ENCODE peak calls at places on chromosomes 6 and 20, in eight cellular contexts. One of them, this sample, is unnamed.

GRCh38 chr6:36099872-36100483 is 30.3 kb upstream of the MAPK13 start:
- DNase-seq in Peyer's patch: no peak
- DNase-seq in body of pancreas: no peak
- DNase-seq in IMR-90: no peak
- DNase-seq in heart left ventricle: no peak
- DNase-seq in right lobe of liver: no peak
- DNase-seq in ovary: no peak
- DNase-seq in breast epithelium: no peak
- DNase-seq in this sample: no peak

GRCh38 chr6:168703970-168704369 is 263.0 kb downstream of the SMOC2 start:
- DNase-seq in Peyer's patch: no peak
- DNase-seq in body of pancreas: no peak
- DNase-seq in IMR-90: no peak
- DNase-seq in heart left ventricle: no peak
- DNase-seq in right lobe of liver: no peak
- DNase-seq in ovary: peak
- DNase-seq in breast epithelium: no peak
- DNase-seq in this sample: no peak

GRCh38 chr6:143536461-143536865 is 24.9 kb upstream of the FUCA2 start:
- DNase-seq in Peyer's patch: peak
- DNase-seq in body of pancreas: peak
- DNase-seq in IMR-90: peak
- DNase-seq in heart left ventricle: peak
- DNase-seq in right lobe of liver: peak
- DNase-seq in ovary: peak
- DNase-seq in breast epithelium: no peak
- DNase-seq in this sample: peak

GRCh38 chr6:14655201-14655988 is 537.8 kb downstream of the CD83 start:
- DNase-seq in Peyer's patch: no peak
- DNase-seq in body of pancreas: no peak
- DNase-seq in IMR-90: no peak
- DNase-seq in heart left ventricle: no peak
- DNase-seq in right lobe of liver: no peak
- DNase-seq in ovary: no peak
- DNase-seq in breast epithelium: no peak
- DNase-seq in this sample: no peak

GRCh38 chr6:107237992-107238660 is 122.8 kb upstream of the BEND3 start:
- DNase-seq in Peyer's patch: no peak
- DNase-seq in body of pancreas: no peak
- DNase-seq in IMR-90: peak
- DNase-seq in heart left ventricle: no peak
- DNase-seq in right lobe of liver: no peak
- DNase-seq in ovary: no peak
- DNase-seq in breast epithelium: no peak
- DNase-seq in this sample: no peak

GRCh38 chr20:46304361-46304760 is 3.9 kb downstream of the CDH22 start:
- DNase-seq in Peyer's patch: no peak
- DNase-seq in body of pancreas: no peak
- DNase-seq in IMR-90: peak
- DNase-seq in heart left ventricle: no peak
- DNase-seq in right lobe of liver: no peak
- DNase-seq in ovary: no peak
- DNase-seq in breast epithelium: no peak
- DNase-seq in this sample: no peak

GRCh38 chr6:156883497-156884252 is 106.5 kb downstream of the ARID1B start:
- DNase-seq in Peyer's patch: peak
- DNase-seq in body of pancreas: peak
- DNase-seq in IMR-90: peak
- DNase-seq in heart left ventricle: no peak
- DNase-seq in right lobe of liver: no peak
- DNase-seq in ovary: no peak
- DNase-seq in breast epithelium: no peak
- DNase-seq in this sample: no peak

GRCh38 chr6:83055366-83055964 is 10.2 kb downstream of the UBE3D start:
- DNase-seq in Peyer's patch: peak
- DNase-seq in body of pancreas: peak
- DNase-seq in IMR-90: peak
- DNase-seq in heart left ventricle: no peak
- DNase-seq in right lobe of liver: no peak
- DNase-seq in ovary: peak
- DNase-seq in breast epithelium: no peak
- DNase-seq in this sample: no peak

GRCh38 chr20:6492396-6493055 is 275.0 kb upstream of the BMP2 start:
- DNase-seq in Peyer's patch: peak
- DNase-seq in body of pancreas: no peak
- DNase-seq in IMR-90: peak
- DNase-seq in heart left ventricle: no peak
- DNase-seq in right lobe of liver: no peak
- DNase-seq in ovary: no peak
- DNase-seq in breast epithelium: no peak
- DNase-seq in this sample: no peak

GRCh38 chr6:22409487-22409886 is 112.7 kb upstream of the PRL start:
- DNase-seq in Peyer's patch: no peak
- DNase-seq in body of pancreas: no peak
- DNase-seq in IMR-90: peak
- DNase-seq in heart left ventricle: no peak
- DNase-seq in right lobe of liver: no peak
- DNase-seq in ovary: no peak
- DNase-seq in breast epithelium: no peak
- DNase-seq in this sample: no peak

GRCh38 chr20:31998246-31998645 is 12.0 kb upstream of the CCM2L start:
- DNase-seq in Peyer's patch: no peak
- DNase-seq in body of pancreas: no peak
- DNase-seq in IMR-90: no peak
- DNase-seq in heart left ventricle: no peak
- DNase-seq in right lobe of liver: no peak
- DNase-seq in ovary: no peak
- DNase-seq in breast epithelium: no peak
- DNase-seq in this sample: no peak

GRCh38 chr20:37777556-37777955 is 83.7 kb downstream of the CTNNBL1 start:
- DNase-seq in Peyer's patch: no peak
- DNase-seq in body of pancreas: no peak
- DNase-seq in IMR-90: peak
- DNase-seq in heart left ventricle: no peak
- DNase-seq in right lobe of liver: no peak
- DNase-seq in ovary: no peak
- DNase-seq in breast epithelium: no peak
- DNase-seq in this sample: no peak

DNA sequence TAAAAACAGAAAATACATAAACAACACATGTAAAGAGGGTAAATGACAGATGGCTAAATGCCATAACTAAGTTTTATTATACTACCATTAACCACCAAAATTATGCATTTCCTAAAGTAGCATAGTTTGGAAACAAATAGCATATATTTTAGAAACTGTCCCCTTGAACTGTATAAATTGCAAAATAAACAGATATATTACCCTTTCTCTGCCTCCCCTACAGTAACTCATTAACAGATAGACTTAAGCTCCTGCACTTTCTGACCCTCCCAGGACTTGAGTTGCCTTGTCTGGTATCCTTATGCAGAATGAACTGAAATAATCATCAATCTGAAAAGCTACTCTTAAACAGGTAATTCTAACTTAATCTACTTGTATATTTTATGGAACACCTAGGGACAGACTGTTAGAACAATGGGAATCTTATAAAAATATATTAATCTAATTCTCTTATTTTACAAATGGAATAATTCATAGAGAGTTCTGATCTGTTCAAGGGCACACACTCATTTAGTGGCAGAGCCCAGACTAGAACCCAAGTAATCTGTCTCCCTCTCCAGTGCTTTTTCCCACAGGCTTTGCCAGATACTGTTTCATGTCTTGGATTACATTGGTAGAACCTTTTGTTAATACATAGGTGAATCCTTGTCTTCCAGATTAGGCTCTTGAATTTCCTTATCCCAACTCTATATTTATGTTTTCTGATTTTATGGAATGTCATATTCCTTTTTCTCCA is 50.6 kb upstream of the LOC128125822 start:
- DNase-seq in Peyer's patch: no peak
- DNase-seq in body of pancreas: no peak
- DNase-seq in IMR-90: no peak
- DNase-seq in heart left ventricle: no peak
- DNase-seq in right lobe of liver: no peak
- DNase-seq in ovary: no peak
- DNase-seq in breast epithelium: no peak
- DNase-seq in this sample: no peak
- TF ChIP-seq POLR2A in Peyer's patch: no peak
- TF ChIP-seq POLR2A in body of pancreas: no peak
- TF ChIP-seq POLR2A in IMR-90: no peak
- TF ChIP-seq POLR2A in heart left ventricle: no peak
- TF ChIP-seq POLR2A in right lobe of liver: peak
- TF ChIP-seq POLR2A in ovary: no peak
- TF ChIP-seq POLR2A in breast epithelium: no peak
- TF ChIP-seq POLR2A in this sample: no peak

GRCh38 chr20:54874718-54875117 is 399.3 kb downstream of the DOK5 start:
- DNase-seq in Peyer's patch: no peak
- DNase-seq in body of pancreas: no peak
- DNase-seq in IMR-90: no peak
- DNase-seq in heart left ventricle: no peak
- DNase-seq in right lobe of liver: no peak
- DNase-seq in ovary: no peak
- DNase-seq in breast epithelium: no peak
- DNase-seq in this sample: no peak
- TF ChIP-seq POLR2A in Peyer's patch: no peak
- TF ChIP-seq POLR2A in body of pancreas: no peak
- TF ChIP-seq POLR2A in IMR-90: no peak
- TF ChIP-seq POLR2A in heart left ventricle: no peak
- TF ChIP-seq POLR2A in right lobe of liver: no peak
- TF ChIP-seq POLR2A in ovary: no peak
- TF ChIP-seq POLR2A in breast epithelium: no peak
- TF ChIP-seq POLR2A in this sample: no peak

GRCh38 chr6:52526634-52527033 is 50.2 kb downstream of the TRAM2 start:
- DNase-seq in Peyer's patch: no peak
- DNase-seq in body of pancreas: no peak
- DNase-seq in IMR-90: peak
- DNase-seq in heart left ventricle: no peak
- DNase-seq in right lobe of liver: no peak
- DNase-seq in ovary: no peak
- DNase-seq in breast epithelium: no peak
- DNase-seq in this sample: no peak

GRCh38 chr6:52527436-52527835 is 49.4 kb downstream of the TRAM2 start:
- DNase-seq in Peyer's patch: no peak
- DNase-seq in body of pancreas: no peak
- DNase-seq in IMR-90: no peak
- DNase-seq in heart left ventricle: no peak
- DNase-seq in right lobe of liver: no peak
- DNase-seq in ovary: no peak
- DNase-seq in breast epithelium: no peak
- DNase-seq in this sample: no peak

GRCh38 chr6:52531396-52531795 is 45.5 kb downstream of the TRAM2 start:
- DNase-seq in Peyer's patch: no peak
- DNase-seq in body of pancreas: no peak
- DNase-seq in IMR-90: no peak
- DNase-seq in heart left ventricle: no peak
- DNase-seq in right lobe of liver: no peak
- DNase-seq in ovary: no peak
- DNase-seq in breast epithelium: no peak
- DNase-seq in this sample: no peak

GRCh38 chr6:52530351-52530750 is 46.5 kb downstream of the TRAM2 start:
- DNase-seq in Peyer's patch: no peak
- DNase-seq in body of pancreas: no peak
- DNase-seq in IMR-90: no peak
- DNase-seq in heart left ventricle: no peak
- DNase-seq in right lobe of liver: no peak
- DNase-seq in ovary: no peak
- DNase-seq in breast epithelium: no peak
- DNase-seq in this sample: no peak

DNA sequence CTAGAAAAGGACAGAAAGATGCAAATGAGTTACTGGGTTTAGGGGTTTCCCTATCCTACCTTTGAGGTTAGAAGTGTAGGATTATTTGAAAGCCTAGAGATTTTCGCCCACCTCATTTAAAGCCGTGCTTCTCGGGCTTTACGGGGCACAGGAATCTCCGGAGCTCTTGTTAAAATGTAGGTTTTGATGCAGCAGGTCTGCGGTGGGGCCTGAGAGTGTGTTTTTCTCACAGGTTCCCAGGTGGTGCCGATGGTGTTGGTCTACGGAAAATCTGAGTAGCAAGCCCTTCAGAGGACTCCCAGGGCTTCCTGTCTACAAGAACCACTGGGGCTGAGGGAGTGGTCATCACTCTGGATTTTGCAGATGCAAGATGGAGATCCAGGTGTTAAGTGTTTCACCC is 47.5 kb downstream of the TRAM2 start:
- DNase-seq in Peyer's patch: no peak
- DNase-seq in body of pancreas: no peak
- DNase-seq in IMR-90: no peak
- DNase-seq in heart left ventricle: no peak
- DNase-seq in right lobe of liver: no peak
- DNase-seq in ovary: no peak
- DNase-seq in breast epithelium: no peak
- DNase-seq in this sample: no peak
- TF ChIP-seq POLR2A in Peyer's patch: no peak
- TF ChIP-seq POLR2A in body of pancreas: no peak
- TF ChIP-seq POLR2A in IMR-90: no peak
- TF ChIP-seq POLR2A in heart left ventricle: no peak
- TF ChIP-seq POLR2A in right lobe of liver: no peak
- TF ChIP-seq POLR2A in ovary: no peak
- TF ChIP-seq POLR2A in breast epithelium: no peak
- TF ChIP-seq POLR2A in this sample: no peak

GRCh38 chr20:17934141-17934862 is 34.3 kb downstream of the SNX5 start:
- DNase-seq in Peyer's patch: no peak
- DNase-seq in body of pancreas: no peak
- DNase-seq in IMR-90: no peak
- DNase-seq in heart left ventricle: no peak
- DNase-seq in right lobe of liver: no peak
- DNase-seq in ovary: no peak
- DNase-seq in breast epithelium: no peak
- DNase-seq in this sample: no peak

GRCh38 chr20:17933711-17934110 is 34.9 kb downstream of the SNX5 start:
- DNase-seq in Peyer's patch: no peak
- DNase-seq in body of pancreas: no peak
- DNase-seq in IMR-90: no peak
- DNase-seq in heart left ventricle: no peak
- DNase-seq in right lobe of liver: no peak
- DNase-seq in ovary: no peak
- DNase-seq in breast epithelium: no peak
- DNase-seq in this sample: no peak

GRCh38 chr20:17936306-17936790 is 32.2 kb downstream of the SNX5 start:
- DNase-seq in Peyer's patch: no peak
- DNase-seq in body of pancreas: no peak
- DNase-seq in IMR-90: peak
- DNase-seq in heart left ventricle: no peak
- DNase-seq in right lobe of liver: no peak
- DNase-seq in ovary: no peak
- DNase-seq in breast epithelium: no peak
- DNase-seq in this sample: no peak

GRCh38 chr20:17935761-17936160 is 32.8 kb downstream of the SNX5 start:
- DNase-seq in Peyer's patch: no peak
- DNase-seq in body of pancreas: no peak
- DNase-seq in IMR-90: no peak
- DNase-seq in heart left ventricle: no peak
- DNase-seq in right lobe of liver: no peak
- DNase-seq in ovary: no peak
- DNase-seq in breast epithelium: no peak
- DNase-seq in this sample: no peak

DNA sequence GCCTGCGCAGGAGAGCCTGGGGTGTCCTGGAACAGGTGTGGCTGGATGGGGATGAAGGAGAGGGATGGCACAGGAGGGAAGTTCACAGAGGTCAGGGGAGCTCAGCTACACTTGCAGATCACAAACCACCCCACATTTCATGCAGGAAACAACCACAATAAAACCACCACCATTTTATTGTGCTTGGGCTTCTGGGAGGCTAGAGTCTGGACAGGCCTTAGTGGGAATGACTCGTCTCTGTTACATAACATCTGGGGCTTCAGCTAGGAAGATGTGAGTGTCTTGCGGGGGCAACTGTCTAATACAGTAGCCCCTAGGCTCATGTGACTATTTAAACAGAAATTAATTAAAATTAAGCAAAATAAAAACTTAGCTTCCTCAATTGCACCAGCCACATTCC is 33.4 kb downstream of the SNX5 start:
- DNase-seq in Peyer's patch: no peak
- DNase-seq in body of pancreas: no peak
- DNase-seq in IMR-90: peak
- DNase-seq in heart left ventricle: no peak
- DNase-seq in right lobe of liver: no peak
- DNase-seq in ovary: no peak
- DNase-seq in breast epithelium: no peak
- DNase-seq in this sample: no peak
- TF ChIP-seq POLR2A in Peyer's patch: no peak
- TF ChIP-seq POLR2A in body of pancreas: no peak
- TF ChIP-seq POLR2A in IMR-90: no peak
- TF ChIP-seq POLR2A in heart left ventricle: no peak
- TF ChIP-seq POLR2A in right lobe of liver: no peak
- TF ChIP-seq POLR2A in ovary: no peak
- TF ChIP-seq POLR2A in breast epithelium: no peak
- TF ChIP-seq POLR2A in this sample: no peak